ENCODE peak calls at places on chromosomes 16 and 17, in five cellular contexts. F is activated naive CD8-positive, alpha-beta T cell treated with anti-CD3 and anti-CD28 coated beads, Interleukin-2, amount 50 U/mL, for 16 hours; O is H54; H is brain pericyte; C is fibroblast of lung. V is an unnamed sample.
A peak's percentile ranks its signal among the peaks of the same experiment; 100 is the strongest.

GRCh38 chr16:8928467-8928957 is 35.2 kb downstream of the USP7 start:
- DNase-seq in F (no peak), O (no peak), H (no peak), C (peak; percentile 73), V (no peak)

GRCh38 chr16:10964891-10965326 is 20.5 kb downstream of the CLEC16A start:
- DNase-seq in F (no peak), O (no peak), H (no peak), C (no peak), V (no peak)

GRCh38 chr17:67672592-67672991 is 45.1 kb upstream of the NOL11 start:
- DNase-seq in F (no peak), O (no peak), H (no peak), C (no peak), V (no peak)

GRCh38 chr16:56436258-56436657 is 10.9 kb upstream of the AMFR start:
- DNase-seq in F (no peak), O (no peak), H (no peak), C (no peak), V (no peak)

GRCh38 chr16:55189179-55189578 is 134.8 kb upstream of the IRX6 start:
- DNase-seq in F (no peak), O (no peak), H (no peak), C (no peak), V (no peak)

GRCh38 chr17:64278614-64279013 is 15.6 kb upstream of the TEX2 start:
- DNase-seq in F (no peak), O (peak; percentile 40), H (no peak), C (no peak), V (no peak)

GRCh38 chr16:57258910-57259475 is 13.9 kb downstream of the ARL2BP start:
- DNase-seq in F (no peak), O (no peak), H (no peak), C (no peak), V (no peak)

GRCh38 chr17:10429416-10430045 is 7.8 kb upstream of the MYH8 start:
- DNase-seq in F (no peak), O (no peak), H (no peak), C (no peak), V (peak; percentile 14)

GRCh38 chr17:63477471-63478440 is 895 bp downstream of the ACE start:
- DNase-seq in F (no peak), O (no peak), H (no peak), C (no peak), V (no peak)

GRCh38 chr17:42422958-42423712 is at the start of gene CAVIN1:
- DNase-seq in F (no peak), O (peak; percentile 92), H (peak; percentile 73), C (peak; percentile 98), V (peak; percentile 100)